ENCODE peak calls at places on chromosomes 3 and 15, in seven cellular contexts. One of them, this sample, is unnamed.

GRCh38 chr3:129688310-129688895 is 81.9 kb upstream of the PLXND1 start:
- DNase-seq in astrocyte of the spinal cord: peak
- DNase-seq in CD8-positive, alpha-beta T cell: no peak
- DNase-seq in cardiac muscle cell: peak
- DNase-seq in AG04450: no peak
- DNase-seq in GM12864: no peak
- DNase-seq in fibroblast of lung: peak
- DNase-seq in this sample: no peak

GRCh38 chr3:126649556-126650092 is 5.3 kb downstream of the TXNRD3 start:
- DNase-seq in GM12864: no peak
- DNase-seq in fibroblast of lung: no peak
- DNase-seq in astrocyte of the spinal cord: no peak
- DNase-seq in AG04450: no peak
- DNase-seq in CD8-positive, alpha-beta T cell: no peak
- DNase-seq in cardiac muscle cell: no peak
- DNase-seq in this sample: no peak

GRCh38 chr15:73870700-73871408 is 2.5 kb upstream of the TBC1D21 start:
- DNase-seq in CD8-positive, alpha-beta T cell: no peak
- DNase-seq in AG04450: no peak
- DNase-seq in fibroblast of lung: peak
- DNase-seq in GM12864: no peak
- DNase-seq in cardiac muscle cell: peak
- DNase-seq in astrocyte of the spinal cord: no peak
- DNase-seq in this sample: no peak

GRCh38 chr3:196995027-196995426 is 26.4 kb upstream of the PIGZ start:
- DNase-seq in cardiac muscle cell: no peak
- DNase-seq in CD8-positive, alpha-beta T cell: no peak
- DNase-seq in fibroblast of lung: no peak
- DNase-seq in AG04450: no peak
- DNase-seq in astrocyte of the spinal cord: no peak
- DNase-seq in GM12864: no peak
- DNase-seq in this sample: no peak

GRCh38 chr3:129564981-129565644 is 22.1 kb downstream of the H1-8 start:
- DNase-seq in GM12864: no peak
- DNase-seq in AG04450: no peak
- DNase-seq in cardiac muscle cell: no peak
- DNase-seq in CD8-positive, alpha-beta T cell: no peak
- DNase-seq in fibroblast of lung: no peak
- DNase-seq in astrocyte of the spinal cord: no peak
- DNase-seq in this sample: no peak

GRCh38 chr3:143644370-143645089 is 203.7 kb downstream of the SLC9A9 start:
- DNase-seq in fibroblast of lung: peak
- DNase-seq in CD8-positive, alpha-beta T cell: peak
- DNase-seq in astrocyte of the spinal cord: peak
- DNase-seq in GM12864: peak
- DNase-seq in cardiac muscle cell: peak
- DNase-seq in AG04450: peak
- DNase-seq in this sample: peak

GRCh38 chr15:31215490-31216209 is 111.0 kb upstream of the KLF13 start:
- DNase-seq in GM12864: no peak
- DNase-seq in fibroblast of lung: peak
- DNase-seq in CD8-positive, alpha-beta T cell: peak
- DNase-seq in cardiac muscle cell: peak
- DNase-seq in astrocyte of the spinal cord: peak
- DNase-seq in AG04450: no peak
- DNase-seq in this sample: peak

GRCh38 chr15:41648770-41649169 is 11.4 kb upstream of the MGA start:
- DNase-seq in GM12864: no peak
- DNase-seq in astrocyte of the spinal cord: peak
- DNase-seq in AG04450: no peak
- DNase-seq in cardiac muscle cell: peak
- DNase-seq in CD8-positive, alpha-beta T cell: no peak
- DNase-seq in fibroblast of lung: peak
- DNase-seq in this sample: no peak

GRCh38 chr3:37700849-37701248 is 160.8 kb upstream of the CTDSPL start:
- DNase-seq in astrocyte of the spinal cord: no peak
- DNase-seq in cardiac muscle cell: peak
- DNase-seq in CD8-positive, alpha-beta T cell: no peak
- DNase-seq in fibroblast of lung: no peak
- DNase-seq in AG04450: no peak
- DNase-seq in GM12864: no peak
- DNase-seq in this sample: no peak

GRCh38 chr3:79947469-79947868 is 179.7 kb upstream of the ROBO1 start:
- DNase-seq in astrocyte of the spinal cord: no peak
- DNase-seq in fibroblast of lung: peak
- DNase-seq in cardiac muscle cell: no peak
- DNase-seq in AG04450: no peak
- DNase-seq in CD8-positive, alpha-beta T cell: no peak
- DNase-seq in GM12864: no peak
- DNase-seq in this sample: no peak

GRCh38 chr15:33310481-33311311 is at the start of gene RYR3:
- DNase-seq in AG04450: no peak
- DNase-seq in astrocyte of the spinal cord: peak
- DNase-seq in cardiac muscle cell: peak
- DNase-seq in fibroblast of lung: peak
- DNase-seq in CD8-positive, alpha-beta T cell: no peak
- DNase-seq in GM12864: no peak
- DNase-seq in this sample: no peak

GRCh38 chr15:52093539-52094502 is 18.8 kb downstream of the BCL2L10 start:
- DNase-seq in GM12864: no peak
- DNase-seq in fibroblast of lung: peak
- DNase-seq in astrocyte of the spinal cord: peak
- DNase-seq in AG04450: peak
- DNase-seq in cardiac muscle cell: peak
- DNase-seq in CD8-positive, alpha-beta T cell: no peak
- DNase-seq in this sample: no peak

GRCh38 chr3:81760924-81761903 is at the start of gene GBE1:
- DNase-seq in fibroblast of lung: peak
- DNase-seq in cardiac muscle cell: peak
- DNase-seq in GM12864: peak
- DNase-seq in AG04450: peak
- DNase-seq in astrocyte of the spinal cord: peak
- DNase-seq in CD8-positive, alpha-beta T cell: peak
- DNase-seq in this sample: peak

GRCh38 chr3:148243609-148244008 is 454.1 kb upstream of the AGTR1 start:
- DNase-seq in AG04450: no peak
- DNase-seq in GM12864: no peak
- DNase-seq in fibroblast of lung: no peak
- DNase-seq in CD8-positive, alpha-beta T cell: no peak
- DNase-seq in cardiac muscle cell: no peak
- DNase-seq in astrocyte of the spinal cord: no peak
- DNase-seq in this sample: no peak

GRCh38 chr3:122594025-122594424 is 16.6 kb downstream of the PARP15 start:
- DNase-seq in AG04450: no peak
- DNase-seq in cardiac muscle cell: no peak
- DNase-seq in astrocyte of the spinal cord: no peak
- DNase-seq in CD8-positive, alpha-beta T cell: no peak
- DNase-seq in fibroblast of lung: no peak
- DNase-seq in GM12864: no peak
- DNase-seq in this sample: no peak

GRCh38 chr3:170044795-170045244 is 7.0 kb downstream of the GPR160 start:
- DNase-seq in fibroblast of lung: no peak
- DNase-seq in CD8-positive, alpha-beta T cell: no peak
- DNase-seq in cardiac muscle cell: no peak
- DNase-seq in AG04450: no peak
- DNase-seq in astrocyte of the spinal cord: no peak
- DNase-seq in GM12864: peak
- DNase-seq in this sample: peak

GRCh38 chr3:168459229-168459784 is 363.6 kb upstream of the GOLIM4 start:
- DNase-seq in AG04450: no peak
- DNase-seq in astrocyte of the spinal cord: peak
- DNase-seq in GM12864: no peak
- DNase-seq in fibroblast of lung: peak
- DNase-seq in CD8-positive, alpha-beta T cell: no peak
- DNase-seq in cardiac muscle cell: no peak
- DNase-seq in this sample: no peak

GRCh38 chr3:123535580-123535979 is 49.3 kb downstream of the HACD2 start:
- DNase-seq in cardiac muscle cell: peak
- DNase-seq in AG04450: no peak
- DNase-seq in CD8-positive, alpha-beta T cell: no peak
- DNase-seq in GM12864: no peak
- DNase-seq in astrocyte of the spinal cord: peak
- DNase-seq in fibroblast of lung: peak
- DNase-seq in this sample: no peak

GRCh38 chr15:57494575-57494974 is 97.1 kb upstream of the MYZAP start:
- DNase-seq in AG04450: no peak
- DNase-seq in GM12864: no peak
- DNase-seq in CD8-positive, alpha-beta T cell: no peak
- DNase-seq in astrocyte of the spinal cord: no peak
- DNase-seq in cardiac muscle cell: no peak
- DNase-seq in fibroblast of lung: no peak
- DNase-seq in this sample: no peak

GRCh38 chr3:80391573-80391972 is 623.8 kb upstream of the ROBO1 start:
- DNase-seq in cardiac muscle cell: no peak
- DNase-seq in astrocyte of the spinal cord: no peak
- DNase-seq in fibroblast of lung: no peak
- DNase-seq in AG04450: no peak
- DNase-seq in CD8-positive, alpha-beta T cell: no peak
- DNase-seq in GM12864: no peak
- DNase-seq in this sample: no peak

GRCh38 chr15:46956456-46956855 is 760.8 kb upstream of the SEMA6D start:
- DNase-seq in astrocyte of the spinal cord: no peak
- DNase-seq in fibroblast of lung: no peak
- DNase-seq in GM12864: no peak
- DNase-seq in AG04450: no peak
- DNase-seq in cardiac muscle cell: no peak
- DNase-seq in CD8-positive, alpha-beta T cell: no peak
- DNase-seq in this sample: no peak

GRCh38 chr15:100438570-100438969 is 90.2 kb downstream of the CERS3 start:
- DNase-seq in GM12864: peak
- DNase-seq in fibroblast of lung: peak
- DNase-seq in CD8-positive, alpha-beta T cell: peak
- DNase-seq in cardiac muscle cell: peak
- DNase-seq in astrocyte of the spinal cord: no peak
- DNase-seq in AG04450: no peak
- DNase-seq in this sample: peak

GRCh38 chr3:27166888-27167287 is 202.3 kb downstream of the NEK10 start:
- DNase-seq in GM12864: no peak
- DNase-seq in fibroblast of lung: peak
- DNase-seq in cardiac muscle cell: peak
- DNase-seq in AG04450: peak
- DNase-seq in astrocyte of the spinal cord: peak
- DNase-seq in CD8-positive, alpha-beta T cell: no peak
- DNase-seq in this sample: no peak

GRCh38 chr3:114499986-114500385 is 206.2 kb downstream of the TIGIT start:
- DNase-seq in fibroblast of lung: peak
- DNase-seq in CD8-positive, alpha-beta T cell: no peak
- DNase-seq in AG04450: no peak
- DNase-seq in astrocyte of the spinal cord: peak
- DNase-seq in GM12864: no peak
- DNase-seq in cardiac muscle cell: peak
- DNase-seq in this sample: no peak

GRCh38 chr3:50502225-50502583 is 1.2 kb downstream of the CACNA2D2 start:
- DNase-seq in CD8-positive, alpha-beta T cell: no peak
- DNase-seq in GM12864: no peak
- DNase-seq in AG04450: no peak
- DNase-seq in fibroblast of lung: no peak
- DNase-seq in cardiac muscle cell: no peak
- DNase-seq in astrocyte of the spinal cord: no peak
- DNase-seq in this sample: no peak
- H3K4me3 ChIP-seq in CD8-positive, alpha-beta T cell: peak
- H3K4me3 ChIP-seq in GM12864: no peak
- H3K4me3 ChIP-seq in AG04450: no peak
- H3K4me3 ChIP-seq in fibroblast of lung: no peak
- H3K4me3 ChIP-seq in cardiac muscle cell: peak
- H3K4me3 ChIP-seq in astrocyte of the spinal cord: no peak
- H3K4me3 ChIP-seq in this sample: no peak

DNA sequence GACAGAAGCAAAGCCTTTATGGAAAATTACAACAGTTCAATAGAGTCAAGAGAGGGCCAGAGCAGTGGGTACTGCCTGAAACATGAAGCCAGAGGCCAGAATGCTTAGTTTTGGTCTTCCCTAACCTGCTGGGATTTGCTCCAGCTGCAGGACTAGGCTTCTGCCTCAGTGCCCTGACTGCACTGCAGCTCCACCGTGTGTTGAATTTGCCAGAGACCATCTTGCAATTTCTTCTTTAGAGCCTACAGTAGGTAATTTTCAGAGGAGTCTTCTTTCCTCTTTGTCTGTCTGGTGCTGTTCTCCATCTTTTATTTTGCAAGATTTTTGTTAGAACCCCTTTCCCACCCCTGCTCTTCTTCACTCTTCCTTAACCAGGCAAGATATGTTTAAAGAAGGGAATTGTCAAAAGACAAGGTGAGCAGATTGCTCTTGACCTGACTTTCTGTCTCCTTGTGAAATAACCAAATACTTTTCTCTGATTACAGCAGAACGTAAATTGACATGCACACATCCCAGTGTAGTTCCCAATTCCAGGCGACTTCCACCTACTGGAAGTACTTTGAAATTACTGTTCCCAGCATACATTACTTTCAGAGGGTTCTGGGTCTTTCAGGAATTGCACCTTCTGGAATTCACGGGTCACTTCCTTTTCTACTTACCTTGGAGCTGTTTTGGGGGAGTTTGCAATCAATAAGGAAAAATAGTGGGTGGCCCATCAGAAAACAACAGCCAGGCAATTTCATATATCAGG is 161.2 kb downstream of the MINAR1 start:
- DNase-seq in cardiac muscle cell: peak
- DNase-seq in GM12864: no peak
- DNase-seq in astrocyte of the spinal cord: no peak
- DNase-seq in CD8-positive, alpha-beta T cell: no peak
- DNase-seq in fibroblast of lung: peak
- DNase-seq in AG04450: no peak
- DNase-seq in this sample: peak
- TF ChIP-seq CTCF in cardiac muscle cell: peak
- TF ChIP-seq CTCF in GM12864: no peak
- TF ChIP-seq CTCF in astrocyte of the spinal cord: peak
- TF ChIP-seq CTCF in CD8-positive, alpha-beta T cell: no peak
- TF ChIP-seq CTCF in fibroblast of lung: peak
- TF ChIP-seq CTCF in AG04450: peak
- TF ChIP-seq CTCF in this sample: peak

GRCh38 chr15:68057089-68057488 is 3.0 kb downstream of the PIAS1 start:
- DNase-seq in fibroblast of lung: no peak
- DNase-seq in GM12864: no peak
- DNase-seq in cardiac muscle cell: no peak
- DNase-seq in CD8-positive, alpha-beta T cell: no peak
- DNase-seq in astrocyte of the spinal cord: no peak
- DNase-seq in AG04450: no peak
- DNase-seq in this sample: no peak
- H3K4me3 ChIP-seq in fibroblast of lung: no peak
- H3K4me3 ChIP-seq in GM12864: no peak
- H3K4me3 ChIP-seq in cardiac muscle cell: no peak
- H3K4me3 ChIP-seq in CD8-positive, alpha-beta T cell: no peak
- H3K4me3 ChIP-seq in astrocyte of the spinal cord: no peak
- H3K4me3 ChIP-seq in AG04450: no peak
- H3K4me3 ChIP-seq in this sample: peak

DNA sequence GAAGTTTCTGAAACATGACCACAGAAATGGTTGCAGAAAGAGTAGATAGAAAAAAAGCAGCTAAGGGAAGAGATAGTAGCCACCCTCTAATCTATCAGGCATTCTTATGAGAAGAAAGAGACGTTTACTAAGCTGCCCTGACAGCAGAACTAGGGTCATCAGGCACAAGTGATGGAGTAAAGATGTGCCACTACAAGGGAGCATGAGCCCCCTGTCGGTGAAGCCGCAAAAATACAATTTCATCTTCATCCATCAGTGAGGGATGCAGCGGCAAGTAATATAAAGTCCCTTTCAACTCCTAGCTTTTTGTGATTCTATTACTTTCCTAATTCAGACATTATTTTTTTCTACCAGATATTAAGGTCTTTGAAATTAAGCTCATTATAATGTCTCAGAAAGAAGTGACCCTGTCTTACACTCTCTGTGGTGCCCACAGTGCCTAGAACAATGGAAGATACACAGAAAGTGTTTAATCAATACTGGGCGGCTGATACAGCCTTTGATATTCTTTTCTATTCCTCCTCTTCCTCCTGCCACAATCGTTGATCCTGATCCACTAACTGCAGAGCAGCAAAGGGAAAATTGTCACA is 651.6 kb downstream of the NTRK3 start:
- DNase-seq in cardiac muscle cell: peak
- DNase-seq in astrocyte of the spinal cord: no peak
- DNase-seq in CD8-positive, alpha-beta T cell: no peak
- DNase-seq in GM12864: no peak
- DNase-seq in fibroblast of lung: no peak
- DNase-seq in AG04450: no peak
- DNase-seq in this sample: peak
- TF ChIP-seq CTCF in cardiac muscle cell: peak
- TF ChIP-seq CTCF in astrocyte of the spinal cord: peak
- TF ChIP-seq CTCF in CD8-positive, alpha-beta T cell: no peak
- TF ChIP-seq CTCF in GM12864: peak
- TF ChIP-seq CTCF in fibroblast of lung: peak
- TF ChIP-seq CTCF in AG04450: peak
- TF ChIP-seq CTCF in this sample: peak

This sample was measured in OCI-LY7.